ENCODE peak calls at places on chromosomes 4 and X, in nine cellular contexts. S, V, U, N, G, F, T, D and I are unnamed samples.

GRCh38 chr4:146661368-146661767 is 22.7 kb downstream of the POU4F2 start:
- DNase-seq in V (no peak), S (no peak), N (no peak), F (no peak), D (no peak), U (no peak), G (no peak), T (no peak), I (no peak)

GRCh38 chr4:90127223-90127705 is at the start of gene CCSER1:
- DNase-seq in S (peak; percentile 1), V (peak; percentile 7), F (no peak), D (peak; percentile 76), N (no peak), G (peak; percentile 85), U (peak; percentile 25), T (peak; percentile 71), I (peak; percentile 75)

GRCh38 chr4:17664755-17665154 is 50.3 kb downstream of the MED28 start:
- DNase-seq in T (no peak), U (no peak), D (no peak), S (no peak), F (no peak), G (no peak), V (peak; percentile 23), N (no peak), I (no peak)

GRCh38 chr4:8356856-8357255 is 83.7 kb downstream of the ACOX3 start:
- DNase-seq in N (no peak), T (no peak), S (no peak), D (peak; percentile 29), U (no peak), G (no peak), F (no peak), V (no peak), I (no peak)

GRCh38 chrX:64975491-64975890 is 759 bp downstream of the ZC4H2 start:
- DNase-seq in D (peak; percentile 57), S (no peak), F (no peak), T (peak; percentile 7), U (no peak), N (no peak), G (peak; percentile 28), V (peak; percentile 12), I (peak; percentile 72)

GRCh38 chr4:14259926-14260325 is 632.4 kb upstream of the BOD1L1 start:
- DNase-seq in D (no peak), G (no peak), N (peak; percentile 10), F (no peak), U (no peak), T (no peak), V (no peak), S (no peak), I (no peak)

GRCh38 chr4:173990126-173990878 is 293.2 kb downstream of the FBXO8 start:
- DNase-seq in U (no peak), V (peak; percentile 70), D (no peak), G (no peak), S (no peak), N (peak; percentile 4), F (peak; percentile 8), T (peak; percentile 3), I (no peak)

GRCh38 chr4:67746797-67747495 is 7.2 kb downstream of the GNRHR start:
- DNase-seq in N (no peak), D (no peak), T (peak; percentile 48), S (no peak), U (no peak), G (no peak), V (peak; percentile 53), F (peak; percentile 1), I (no peak)

GRCh38 chrX:108735680-108736508 is 469 bp downstream of the IRS4 start:
- DNase-seq in T (peak; percentile 2), F (no peak), U (no peak), S (no peak), V (no peak), D (no peak), N (no peak), G (no peak), I (peak; percentile 19)

GRCh38 chr4:1556541-1557220 is 127.4 kb downstream of the FAM53A start:
- DNase-seq in G (no peak), S (no peak), F (no peak), N (no peak), D (no peak), V (no peak), T (no peak), U (no peak), I (no peak)

GRCh38 chr4:142550955-142551354 is 295.1 kb downstream of the INPP4B start:
- DNase-seq in D (no peak), G (no peak), S (no peak), N (no peak), F (no peak), T (no peak), V (no peak), U (no peak), I (no peak)

GRCh38 chrX:129808829-129809745 is 29.3 kb downstream of the SASH3 start:
- DNase-seq in D (no peak), S (no peak), F (no peak), N (no peak), T (peak; percentile 40), V (peak; percentile 50), G (no peak), U (no peak), I (no peak)

GRCh38 chr4:39410415-39410814 is 3.7 kb downstream of the KLB start:
- DNase-seq in S (no peak), T (no peak), G (no peak), U (no peak), D (no peak), F (no peak), V (peak; percentile 21), N (no peak), I (no peak)

GRCh38 chrX:137051978-137052640 is 18.3 kb upstream of the GPR101 start:
- DNase-seq in T (peak; percentile 4), F (peak; percentile 8), U (no peak), S (peak; percentile 62), N (no peak), D (peak; percentile 65), G (peak; percentile 62), V (peak; percentile 31), I (peak; percentile 82)

GRCh38 chr4:173448103-173448502 is 49.2 kb upstream of the SCRG1 start:
- DNase-seq in V (peak; percentile 83), D (no peak), N (peak; percentile 37), T (peak; percentile 59), F (no peak), U (no peak), S (no peak), G (no peak), I (peak; percentile 62)

GRCh38 chr4:55079451-55080173 is 45.8 kb downstream of the KDR start:
- DNase-seq in S (no peak), U (no peak), F (no peak), D (no peak), T (no peak), N (no peak), G (no peak), V (no peak), I (no peak)

GRCh38 chr4:115537387-115537786 is 424.0 kb upstream of the NDST4 start:
- DNase-seq in F (no peak), D (no peak), N (no peak), T (no peak), S (no peak), V (peak; percentile 15), G (no peak), U (no peak), I (no peak)

GRCh38 chr4:78528327-78528726 is 23.2 kb upstream of the ANXA3 start:
- DNase-seq in N (no peak), S (no peak), D (no peak), T (peak; percentile 59), F (no peak), G (no peak), V (peak; percentile 76), U (no peak), I (no peak)

GRCh38 chr4:13546855-13547562 is 2.7 kb upstream of the NKX3-2 start:
- DNase-seq in D (no peak), V (no peak), T (no peak), U (no peak), G (no peak), F (no peak), S (no peak), N (no peak), I (peak; percentile 51)

GRCh38 chr4:81432825-81433224 is 38.9 kb downstream of the RASGEF1B start:
- DNase-seq in F (no peak), G (no peak), T (no peak), D (no peak), N (no peak), U (no peak), S (no peak), V (no peak), I (no peak)
- TF ChIP-seq CTCF in F (no peak), G (no peak), T (no peak), D (no peak), N (no peak), U (no peak), S (no peak), V (no peak), I (no peak)

GRCh38 chrX:36963069-36963808 is 44.9 kb upstream of the FAM47C start:
- DNase-seq in N (no peak), F (no peak), T (no peak), G (no peak), U (no peak), D (no peak), V (no peak), S (no peak), I (no peak)

GRCh38 chrX:36963852-36964251 is 44.3 kb upstream of the FAM47C start:
- DNase-seq in T (no peak), U (no peak), N (no peak), G (no peak), V (no peak), S (no peak), F (no peak), D (no peak), I (peak; percentile 12)

GRCh38 chrX:36957425-36958328 is 50.5 kb upstream of the FAM47C start:
- DNase-seq in U (no peak), S (no peak), T (no peak), D (no peak), G (peak; percentile 44), V (no peak), F (no peak), N (no peak), I (peak; percentile 45)

GRCh38 chrX:36961590-36961989 is 46.6 kb upstream of the FAM47C start:
- DNase-seq in G (no peak), S (no peak), V (no peak), N (no peak), U (no peak), D (no peak), F (no peak), T (no peak), I (peak; percentile 26)
- TF ChIP-seq CTCF in G (no peak), S (no peak), V (no peak), N (no peak), U (no peak), D (no peak), F (peak; percentile 49), T (no peak), I (no peak)

GRCh38 chrX:48914593-48915493 is 3.4 kb upstream of the SLC35A2 start:
- DNase-seq in N (no peak), D (no peak), G (no peak), V (no peak), T (no peak), F (no peak), S (no peak), U (no peak), I (no peak)
- TF ChIP-seq CTCF in N (no peak), D (no peak), G (no peak), V (no peak), T (no peak), F (no peak), S (no peak), U (no peak), I (no peak)

DNA sequence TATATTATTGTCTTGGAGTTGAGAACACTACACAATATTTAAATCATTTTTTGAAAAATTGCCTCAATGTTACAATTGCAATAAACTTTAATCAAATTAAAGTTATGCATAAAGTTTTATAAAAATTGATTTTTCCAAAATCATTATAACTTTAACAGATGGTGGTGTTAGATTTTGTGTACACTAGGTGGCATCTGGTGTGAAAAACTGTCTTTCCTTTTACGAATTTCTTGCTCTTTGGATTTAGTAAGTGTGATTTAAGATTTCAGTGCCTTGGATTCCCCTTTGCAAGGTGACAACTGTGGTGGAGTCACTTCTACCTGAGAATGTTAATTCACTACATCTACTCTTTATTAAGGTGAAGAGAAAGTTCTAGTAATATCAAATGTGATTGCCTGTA is 91.6 kb downstream of the AREG start:
- DNase-seq in D (no peak), T (no peak), G (no peak), V (peak; percentile 62), N (no peak), S (no peak), U (no peak), F (no peak), I (no peak)
- TF ChIP-seq CTCF in D (no peak), T (peak; percentile 23), G (no peak), V (peak; percentile 39), N (peak; percentile 40), S (no peak), U (peak; percentile 14), F (peak; percentile 8), I (peak; percentile 23)